ENCODE peak calls at places on chromosomes 2 and 18, in nine cellular contexts. Q is HCT116; K is pancreas; R is H1; Z is heart right ventricle; I is CD8-positive, alpha-beta T cell; O is GM23338; B is mesendoderm; Y is cardiac muscle cell. C is an unnamed sample.

GRCh38 chr2:86498468-86499260 is 57.5 kb downstream of the KDM3A start:
- DNase-seq in K (no peak), R (no peak), Q (no peak), O (no peak), Z (no peak), I (no peak), B (no peak), Y (no peak), C (peak; percentile 84)

GRCh38 chr2:46471-47345 is at the start of gene FAM110C:
- DNase-seq in I (peak; percentile 50), Z (peak; percentile 26), O (peak; percentile 84), Q (no peak), B (peak; percentile 65), K (peak; percentile 92), Y (peak; percentile 52), R (peak; percentile 83), C (peak; percentile 60)

GRCh38 chr18:77223653-77224052 is 26.0 kb upstream of the GALR1 start:
- DNase-seq in Y (no peak), Q (no peak), B (no peak), O (no peak), I (no peak), K (no peak), Z (no peak), R (no peak), C (peak; percentile 18)

GRCh38 chr18:10546557-10547300 is 20.9 kb downstream of the NAPG start:
- DNase-seq in I (no peak), B (no peak), Y (peak; percentile 62), R (no peak), Z (no peak), K (no peak), Q (no peak), O (no peak), C (no peak)

GRCh38 chr2:67840460-67841068 is 222.2 kb downstream of the C1D start:
- DNase-seq in B (peak; percentile 75), Y (peak; percentile 81), K (peak; percentile 82), Q (peak; percentile 32), Z (peak; percentile 63), R (peak; percentile 68), O (peak; percentile 76), I (no peak), C (peak; percentile 5)

GRCh38 chr2:218081063-218081462 is 12.0 kb downstream of the RUFY4 start:
- DNase-seq in Y (no peak), B (no peak), R (no peak), I (no peak), Z (no peak), Q (no peak), O (no peak), K (no peak), C (no peak)

GRCh38 chr2:149872638-149873037 is 285.1 kb upstream of the MMADHC start:
- DNase-seq in I (no peak), Q (no peak), Y (peak; percentile 72), O (no peak), R (no peak), Z (no peak), K (no peak), B (no peak), C (no peak)

GRCh38 chr18:68362907-68363306 is 352.0 kb downstream of the TMX3 start:
- DNase-seq in Q (no peak), Y (no peak), Z (no peak), O (no peak), B (no peak), R (no peak), I (no peak), K (no peak), C (no peak)

GRCh38 chr2:3728104-3729054 is 25.0 kb downstream of the DCDC2C start:
- DNase-seq in Y (peak; percentile 62), B (peak; percentile 70), I (no peak), K (no peak), Z (peak; percentile 37), Q (peak; percentile 33), R (peak; percentile 53), O (peak; percentile 80), C (no peak)

GRCh38 chr2:15889800-15890498 is 50.4 kb upstream of the MYCN start:
- DNase-seq in Y (no peak), B (no peak), I (no peak), O (no peak), R (no peak), Z (peak; percentile 23), K (no peak), Q (no peak), C (no peak)

GRCh38 chr18:58671122-58671940 is at the start of gene MALT1:
- DNase-seq in K (peak; percentile 90), Q (peak; percentile 68), I (peak; percentile 96), B (peak; percentile 95), O (peak; percentile 93), Z (peak; percentile 92), Y (peak; percentile 95), R (peak; percentile 98), C (peak; percentile 52)

GRCh38 chr2:235541838-235542549 is 48.2 kb downstream of the AGAP1 start:
- DNase-seq in R (no peak), O (no peak), K (no peak), Z (no peak), B (no peak), Q (no peak), I (no peak), Y (no peak), C (no peak)

GRCh38 chr2:70133521-70134348 is 46.5 kb downstream of the PCBP1 start:
- DNase-seq in K (no peak), Y (no peak), O (no peak), Q (no peak), I (peak; percentile 37), Z (no peak), B (no peak), R (no peak), C (no peak)

GRCh38 chr2:1795842-1796580 is 51.7 kb upstream of the PXDN start:
- DNase-seq in K (no peak), Z (no peak), O (no peak), Q (no peak), R (no peak), Y (no peak), I (no peak), B (no peak), C (no peak)

GRCh38 chr2:107809835-107810234 is 16.9 kb upstream of the RGPD4 start:
- DNase-seq in Q (no peak), K (no peak), Z (no peak), Y (no peak), R (no peak), O (no peak), I (no peak), B (no peak), C (no peak)

GRCh38 chr2:203510256-203510940 is 24.7 kb downstream of the RAPH1 start:
- DNase-seq in K (no peak), R (no peak), Z (no peak), Q (no peak), B (peak; percentile 33), Y (no peak), O (peak; percentile 20), I (no peak), C (no peak)
- H3K27ac ChIP-seq in K (no peak overlapping the region), R (no peak overlapping the region), Z (no peak overlapping the region), Q (no peak overlapping the region), B (no peak overlapping the region), Y (no peak overlapping the region), O (peak overlapping the region; percentile 51), I (no peak overlapping the region), C (no peak overlapping the region)

DNA sequence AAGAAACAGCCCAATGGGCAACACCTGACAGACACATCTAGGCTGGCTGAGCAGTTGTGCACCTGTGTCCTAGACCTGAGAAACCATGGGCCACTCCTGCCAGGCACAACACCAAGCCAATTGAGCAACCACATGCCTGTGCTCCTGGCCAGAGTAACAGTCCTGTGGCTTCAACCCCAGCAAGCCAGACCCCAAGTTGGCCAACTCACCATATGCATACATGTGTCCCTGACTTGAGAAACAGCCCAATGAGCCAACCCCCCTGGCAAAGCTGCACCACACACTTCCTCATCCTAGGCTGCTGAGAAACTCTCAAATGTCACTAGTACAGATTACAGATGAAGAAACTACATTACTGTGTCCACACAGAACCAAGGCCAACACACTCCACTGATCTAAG is 36.6 kb downstream of the USP34 start:
- DNase-seq in B (no peak), O (no peak), Z (no peak), I (no peak), Y (no peak), R (no peak), K (peak; percentile 21), Q (no peak), C (no peak)
- H3K27ac ChIP-seq in B (no peak overlapping the region), O (no peak overlapping the region), Z (no peak overlapping the region), I (no peak overlapping the region), Y (peak overlapping the region; percentile 41), R (no peak overlapping the region), K (no peak overlapping the region), Q (no peak overlapping the region), C (no peak overlapping the region)

GRCh38 chr2:203664029-203664755 is 42.2 kb upstream of the CD28 start:
- DNase-seq in K (no peak), O (no peak), Q (no peak), I (no peak), Y (no peak), R (no peak), Z (no peak), B (no peak), C (no peak)
- H3K27ac ChIP-seq in K (no peak overlapping the region), O (no peak overlapping the region), Q (no peak overlapping the region), I (no peak overlapping the region), Y (no peak overlapping the region), R (no peak overlapping the region), Z (no peak overlapping the region), B (no peak overlapping the region), C (peak overlapping the region; percentile 61)

GRCh38 chr2:43038720-43039099 is 187.7 kb downstream of the ZFP36L2 start:
- DNase-seq in Q (no peak), O (no peak), Z (no peak), K (no peak), Y (no peak), B (no peak), R (no peak), I (no peak), C (no peak)
- H3K27ac ChIP-seq in Q (no peak overlapping the region), O (no peak overlapping the region), Z (no peak overlapping the region), K (no peak overlapping the region), Y (no peak overlapping the region), B (no peak overlapping the region), R (no peak overlapping the region), I (no peak overlapping the region), C (peak overlapping the region; percentile 85)